ENCODE peak calls at places on chromosomes 3 and 15, in seven cellular contexts. Z, B, H, N, C, Y and E are unnamed samples.

GRCh38 chr15:89835190-89835564 is 20.5 kb upstream of the ANPEP start:
- DNase-seq in H (no peak), B (no peak), Y (no peak), Z (no peak), N (no peak), C (no peak), E (no peak)

GRCh38 chr3:124582621-124583437 is 147.4 kb upstream of the UMPS start:
- DNase-seq in H (no peak), Z (no peak), Y (no peak), B (no peak), C (no peak), N (no peak), E (no peak)

GRCh38 chr3:55604414-55604813 is 117.3 kb upstream of the WNT5A start:
- DNase-seq in C (no peak), Y (no peak), N (no peak), H (no peak), B (no peak), Z (no peak), E (no peak)

GRCh38 chr3:114092151-114093000 is 35.8 kb downstream of the QTRT2 start:
- DNase-seq in Y (peak; percentile 44), H (peak; percentile 12), B (no peak), Z (no peak), C (no peak), N (no peak), E (no peak)

GRCh38 chr3:52798376-52798977 is 3.9 kb downstream of the ITIH3 start:
- DNase-seq in H (no peak), Y (no peak), B (no peak), C (no peak), Z (no peak), N (no peak), E (no peak)

GRCh38 chr15:65355173-65355982 is 22.4 kb downstream of the IGDCC3 start:
- DNase-seq in C (no peak), B (peak; percentile 77), Z (peak; percentile 76), Y (no peak), H (no peak), N (no peak), E (no peak)

GRCh38 chr3:52530918-52531635 is 2.6 kb downstream of the NT5DC2 start:
- DNase-seq in B (no peak), Y (no peak), H (peak; percentile 9), C (no peak), N (peak; percentile 28), Z (no peak), E (no peak)

GRCh38 chr3:19799887-19800286 is 134.1 kb downstream of the EFHB start:
- DNase-seq in B (no peak), Z (no peak), Y (no peak), H (no peak), N (no peak), C (no peak), E (no peak)

GRCh38 chr15:62935300-62936081 is 107.1 kb upstream of the TPM1 start:
- DNase-seq in H (no peak), B (no peak), N (no peak), Y (no peak), Z (no peak), C (no peak), E (no peak)

GRCh38 chr3:102866845-102867244 is 432.0 kb downstream of the ZPLD1 start:
- DNase-seq in C (no peak), H (no peak), Y (no peak), N (no peak), Z (no peak), B (no peak), E (no peak)

GRCh38 chr3:13880811-13881156 is 913 bp upstream of the WNT7A start:
- DNase-seq in Y (no peak), C (no peak), B (no peak), N (no peak), Z (peak; percentile 85), H (no peak), E (no peak)

GRCh38 chr15:57138260-57138895 is 219.9 kb downstream of the TCF12 start:
- DNase-seq in C (peak; percentile 51), Y (peak; percentile 88), H (peak; percentile 50), Z (peak; percentile 83), N (no peak), B (peak; percentile 17), E (no peak)

GRCh38 chr3:4981688-4982494 is 2.7 kb downstream of the BHLHE40 start:
- DNase-seq in Y (peak; percentile 87), N (no peak), B (no peak), H (peak; percentile 33), C (peak; percentile 63), Z (no peak), E (no peak)

GRCh38 chr3:88141458-88142083 is 8.2 kb upstream of the C3orf38 start:
- DNase-seq in B (no peak), Y (peak; percentile 22), Z (no peak), N (no peak), H (no peak), C (peak; percentile 88), E (no peak)

GRCh38 chr3:154122912-154123559 is 1.8 kb downstream of the ARHGEF26 start:
- DNase-seq in B (no peak), H (peak; percentile 17), Z (peak; percentile 61), N (peak; percentile 23), C (no peak), Y (peak; percentile 29), E (no peak)

GRCh38 chr3:42012935-42013651 is 51.2 kb upstream of the ULK4 start:
- DNase-seq in N (peak; percentile 96), Z (peak; percentile 90), B (peak; percentile 8), H (peak; percentile 75), C (no peak), Y (peak; percentile 65), E (peak; percentile 91)

GRCh38 chr15:89416339-89417183 is 79.8 kb downstream of the RHCG start:
- DNase-seq in C (peak; percentile 63), Z (peak; percentile 99), Y (peak; percentile 67), H (peak; percentile 94), B (peak; percentile 86), N (peak; percentile 83), E (peak; percentile 94)

GRCh38 chr3:158731938-158732855 is at the start of gene RARRES1:
- DNase-seq in N (peak; percentile 64), H (peak; percentile 50), Z (peak; percentile 81), Y (peak; percentile 58), B (peak; percentile 55), C (peak; percentile 23), E (peak; percentile 84)

GRCh38 chr3:116000315-116000714 is 377.0 kb downstream of the GAP43 start:
- DNase-seq in Z (no peak), C (peak; percentile 88), N (no peak), Y (peak; percentile 84), B (no peak), H (no peak), E (no peak)

GRCh38 chr3:164737174-164737573 is 341.1 kb downstream of the SI start:
- DNase-seq in H (no peak), C (no peak), N (no peak), Y (no peak), Z (no peak), B (no peak), E (no peak)

GRCh38 chr3:144265527-144266100 is 294.0 kb downstream of the DIPK2A start:
- DNase-seq in Y (peak; percentile 73), B (no peak), H (no peak), N (no peak), Z (no peak), C (no peak), E (no peak)

GRCh38 chr3:138187296-138188012 is at the start of gene ARMC8:
- DNase-seq in Y (peak; percentile 63), B (peak; percentile 48), C (peak; percentile 39), N (no peak), H (peak; percentile 56), Z (peak; percentile 90), E (no peak)

GRCh38 chr15:83379574-83379973 is 67.6 kb upstream of the SH3GL3 start:
- DNase-seq in B (no peak), Y (no peak), Z (peak; percentile 52), H (no peak), N (no peak), C (peak; percentile 49), E (peak; percentile 24)

GRCh38 chr3:10558726-10559125 is 53.3 kb upstream of the ATP2B2 start:
- DNase-seq in C (no peak), Y (no peak), B (no peak), Z (peak; percentile 15), H (no peak), N (no peak), E (no peak)

GRCh38 chr15:84082739-84083138 is 152.8 kb upstream of the GOLGA6L4 start:
- DNase-seq in C (no peak), B (no peak), N (no peak), Z (no peak), Y (peak; percentile 27), H (no peak), E (no peak)

GRCh38 chr3:194814878-194815357 is 129.2 kb downstream of the FAM43A start:
- DNase-seq in Y (no peak), Z (peak; percentile 8), C (no peak), H (no peak), N (no peak), B (no peak), E (no peak)

GRCh38 chr15:73190189-73190601 is 137.9 kb downstream of the NEO1 start:
- DNase-seq in Z (no peak), N (no peak), C (no peak), Y (peak; percentile 65), H (no peak), B (no peak), E (no peak)

GRCh38 chr3:49916686-49917085 is 12.9 kb downstream of the MON1A start:
- DNase-seq in H (no peak), Z (no peak), N (no peak), B (no peak), Y (peak; percentile 30), C (peak; percentile 36), E (no peak)

GRCh38 chr3:80785475-80785874 is 976.0 kb downstream of the GBE1 start:
- DNase-seq in B (no peak), Y (peak; percentile 3), H (no peak), C (no peak), Z (no peak), N (no peak), E (no peak)
- TF ChIP-seq CTCF in B (peak; percentile 49), Y (no peak), H (no peak), C (no peak), Z (peak; percentile 62), N (no peak), E (no peak)

DNA sequence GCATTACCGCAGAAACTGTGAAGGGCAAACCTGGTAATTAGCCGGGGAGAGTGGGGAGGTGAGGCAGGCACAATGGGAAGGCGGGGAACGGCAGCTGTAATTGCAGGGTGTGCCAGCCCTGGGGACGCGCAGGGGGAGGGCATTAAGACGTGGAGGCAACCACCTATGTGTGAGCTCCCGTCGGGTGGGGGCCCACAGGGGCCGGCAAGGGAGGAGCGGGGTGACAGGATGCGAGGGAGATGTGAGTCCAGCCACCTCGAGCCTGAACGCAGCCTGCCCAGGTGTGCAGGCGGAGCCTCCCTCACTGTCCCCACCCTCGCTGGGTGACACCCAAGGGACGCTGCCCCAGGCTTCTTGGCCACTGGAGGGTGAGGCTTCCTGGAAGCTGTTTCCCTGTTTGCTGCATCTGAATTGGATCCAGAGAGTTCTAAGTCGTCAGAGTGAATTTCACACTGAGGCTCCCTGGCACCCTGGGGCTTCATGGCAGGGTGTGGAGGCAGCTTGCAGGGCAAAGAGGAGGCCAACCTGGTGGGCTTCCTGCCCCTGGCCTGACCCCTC is 130.6 kb upstream of the MEF2A start:
- DNase-seq in C (no peak), N (no peak), B (no peak), Y (no peak), H (no peak), Z (peak; percentile 51), E (no peak)
- TF ChIP-seq CTCF in C (no peak), N (no peak), B (no peak), Y (no peak), H (no peak), Z (no peak), E (no peak)

GRCh38 chr3:25304916-25305315 is 123.1 kb upstream of the RARB start:
- DNase-seq in Y (no peak), N (no peak), Z (no peak), B (no peak), C (no peak), H (no peak), E (no peak)
- TF ChIP-seq CTCF in Y (no peak), N (no peak), Z (peak; percentile 48), B (no peak), C (no peak), H (no peak), E (no peak)

GRCh38 chr15:40217166-40217785 is 21.6 kb upstream of the PAK6 start:
- DNase-seq in Z (peak; percentile 73), Y (peak; percentile 80), B (peak; percentile 36), C (peak; percentile 68), N (peak; percentile 57), H (peak; percentile 61), E (peak; percentile 62)
- TF ChIP-seq CTCF in Z (peak; percentile 92), Y (peak; percentile 78), B (peak; percentile 91), C (peak; percentile 96), N (peak; percentile 95), H (peak; percentile 87), E (peak; percentile 64)